ENCODE peak calls at places on chromosomes 13 and 19, in seven cellular contexts. Z, D, N, L, Q, S and K are unnamed samples.

GRCh38 chr13:106275441-106276032 is 259.9 kb downstream of the EFNB2 start:
- DNase-seq in Z (no peak), D (no peak), L (no peak), S (no peak), N (no peak), Q (no peak), K (no peak)

GRCh38 chr19:38023661-38024574 is 116.9 kb downstream of the SIPA1L3 start:
- DNase-seq in S (no peak), L (no peak), Z (no peak), D (no peak), N (no peak), Q (no peak), K (no peak)

GRCh38 chr19:6590458-6591319 is at the start of gene CD70:
- DNase-seq in Z (no peak), Q (peak), S (no peak), L (no peak), D (no peak), N (no peak), K (peak)

GRCh38 chr13:77779461-77780272 is 82.2 kb downstream of the SLAIN1 start:
- DNase-seq in N (peak), Q (no peak), L (peak), Z (peak), S (no peak), D (peak), K (peak)

GRCh38 chr19:14530005-14530348 is 583 bp downstream of the TECR start:
- DNase-seq in D (no peak), S (peak), Q (no peak), N (no peak), L (no peak), Z (no peak), K (no peak)

GRCh38 chr13:47025791-47026419 is 129.1 kb upstream of the HTR2A start:
- DNase-seq in Z (no peak), Q (no peak), D (no peak), N (no peak), S (no peak), L (no peak), K (no peak)

GRCh38 chr19:41476583-41476982 is 33.6 kb downstream of the ERICH4 start:
- DNase-seq in L (no peak), S (no peak), Q (no peak), N (no peak), D (no peak), Z (no peak), K (no peak)

GRCh38 chr13:113915786-113916329 is 52.0 kb upstream of the GAS6 start:
- DNase-seq in D (no peak), L (no peak), Q (peak), S (no peak), N (peak), Z (no peak), K (no peak)

GRCh38 chr13:42864952-42865634 is 83.7 kb downstream of the FAM216B start:
- DNase-seq in Q (no peak), N (no peak), S (no peak), Z (no peak), L (no peak), D (no peak), K (no peak)

GRCh38 chr13:21673592-21674270 is 2.9 kb downstream of the FGF9 start:
- DNase-seq in S (peak), Q (peak), D (peak), L (no peak), Z (no peak), N (peak), K (peak)

GRCh38 chr13:35716186-35716585 is 239.7 kb upstream of the MAB21L1 start:
- DNase-seq in L (no peak), Q (no peak), D (no peak), Z (no peak), N (no peak), S (no peak), K (no peak)

GRCh38 chr19:2503521-2504109 is 27.7 kb downstream of the GADD45B start:
- DNase-seq in L (no peak), Z (peak), N (no peak), S (no peak), Q (peak), D (no peak), K (no peak)

GRCh38 chr13:97753269-97753668 is 200.2 kb upstream of the IPO5 start:
- DNase-seq in L (no peak), S (no peak), D (no peak), N (no peak), Z (no peak), Q (no peak), K (no peak)

GRCh38 chr13:97758317-97758716 is 195.2 kb upstream of the IPO5 start:
- DNase-seq in Q (no peak), D (no peak), L (no peak), Z (no peak), N (no peak), S (no peak), K (no peak)

GRCh38 chr13:97751477-97751876 is 202.0 kb upstream of the IPO5 start:
- DNase-seq in L (no peak), D (no peak), N (no peak), Q (no peak), S (no peak), Z (no peak), K (no peak)

GRCh38 chr13:97757807-97758206 is 195.7 kb upstream of the IPO5 start:
- DNase-seq in S (no peak), Z (no peak), L (no peak), N (no peak), Q (no peak), D (peak), K (no peak)

DNA sequence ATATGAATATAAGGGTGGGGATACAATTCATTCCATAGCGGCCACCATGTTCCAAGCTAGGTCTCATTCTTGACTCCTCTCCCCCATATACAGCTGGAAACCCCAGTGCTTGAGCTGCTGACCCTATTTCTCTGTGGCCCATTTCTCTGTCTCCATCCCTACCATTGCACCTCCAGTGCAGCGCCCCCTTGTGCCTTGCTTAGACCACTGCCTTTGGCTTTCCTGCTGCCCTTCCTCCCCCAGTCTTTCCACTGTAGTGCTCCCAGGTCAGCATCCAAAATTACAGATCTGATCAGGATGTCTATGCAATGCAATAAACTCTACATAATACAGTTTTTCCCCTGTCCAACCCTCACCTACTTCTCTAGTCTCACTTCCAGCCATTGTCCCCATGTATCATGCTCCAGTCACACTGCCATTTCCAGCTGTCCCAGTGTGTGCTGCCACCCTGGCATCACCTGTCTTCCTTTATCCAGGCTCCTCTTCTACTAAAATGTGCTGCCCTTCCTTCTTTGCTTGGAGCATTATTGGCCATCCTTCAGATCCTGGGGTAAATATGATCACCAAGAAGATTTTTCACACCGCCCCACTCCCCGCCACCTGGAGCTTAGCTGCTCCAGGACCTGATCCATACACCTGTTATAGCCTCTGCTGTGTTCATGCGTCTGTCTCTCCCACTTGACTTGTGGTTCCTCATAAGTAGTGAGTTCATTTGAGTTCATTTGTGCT is 199.4 kb upstream of the IPO5 start:
- DNase-seq in L (no peak), S (no peak), N (no peak), D (no peak), Q (no peak), Z (no peak), K (no peak)
- TF ChIP-seq CTCF in L (no peak), S (no peak), N (no peak), D (no peak), Q (no peak), Z (peak), K (no peak)

GRCh38 chr19:35270381-35270811 is 1.6 kb downstream of the USF2 start:
- DNase-seq in Q (no peak), D (no peak), N (no peak), L (no peak), S (no peak), Z (no peak), K (no peak)

GRCh38 chr19:35268546-35269424 is at the start of gene USF2:
- DNase-seq in D (peak), Z (no peak), L (no peak), S (peak), Q (peak), N (peak), K (peak)

GRCh38 chr19:35267818-35268545 is 780 bp upstream of the USF2 start:
- DNase-seq in D (peak), S (peak), Z (no peak), L (no peak), N (peak), Q (peak), K (peak)

GRCh38 chr19:35271546-35271945 is 2.8 kb downstream of the USF2 start:
- DNase-seq in N (no peak), D (no peak), L (no peak), S (no peak), Q (no peak), Z (no peak), K (no peak)

DNA sequence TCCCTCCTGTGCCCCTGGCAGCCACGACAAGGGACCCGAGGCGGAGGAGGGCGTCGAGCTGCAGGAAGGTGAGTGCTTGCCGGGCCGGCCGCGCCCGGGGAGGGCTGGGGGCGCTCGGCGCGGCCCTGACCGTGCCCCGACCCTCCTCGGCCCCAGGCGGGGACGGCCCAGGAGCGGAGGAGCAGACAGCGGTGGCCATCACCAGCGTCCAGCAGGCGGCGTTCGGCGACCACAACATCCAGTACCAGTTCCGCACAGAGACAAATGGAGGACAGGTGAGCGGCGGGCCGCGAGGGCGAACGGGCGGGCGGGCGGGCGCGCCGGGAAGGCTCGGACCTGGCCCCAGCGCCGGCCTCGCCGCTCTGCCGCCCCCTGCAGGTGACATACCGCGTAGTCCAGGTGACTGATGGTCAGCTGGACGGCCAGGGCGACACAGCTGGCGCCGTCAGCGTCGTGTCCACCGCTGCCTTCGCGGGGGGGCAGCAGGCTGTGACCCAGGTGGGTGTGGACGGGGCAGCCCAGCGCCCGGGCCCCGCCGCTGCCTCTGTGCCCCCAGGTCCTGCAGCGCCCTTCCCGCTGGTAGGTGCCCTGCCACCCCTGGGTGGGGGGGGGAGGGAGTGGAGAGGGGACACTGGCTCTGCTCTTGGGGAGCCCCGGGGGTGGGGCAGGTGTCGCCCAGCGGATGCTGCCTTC is 809 bp downstream of the USF2 start:
- DNase-seq in N (peak), Q (peak), L (peak), Z (peak), S (peak), D (peak), K (peak)
- TF ChIP-seq CTCF in N (peak), Q (peak), L (peak), Z (peak), S (peak), D (peak), K (peak)

GRCh38 chr19:45753548-45753947 is 15.5 kb downstream of the SIX5 start:
- DNase-seq in Z (no peak), S (no peak), L (no peak), N (no peak), Q (no peak), D (no peak), K (peak)
- TF ChIP-seq CTCF in Z (no peak), S (no peak), L (no peak), N (no peak), Q (no peak), D (no peak), K (no peak)

GRCh38 chr13:94548382-94549240 is 47.3 kb downstream of the TGDS start:
- DNase-seq in Z (no peak), Q (no peak), L (no peak), D (peak), N (peak), S (no peak), K (peak)
- TF ChIP-seq CTCF in Z (peak), Q (no peak), L (no peak), D (no peak), N (no peak), S (peak), K (peak)

GRCh38 chr19:56155124-56155687 is 14.1 kb downstream of the ZNF444 start:
- DNase-seq in L (no peak), Q (no peak), S (no peak), D (peak), Z (no peak), N (no peak), K (peak)
- TF ChIP-seq CTCF in L (peak), Q (peak), S (peak), D (peak), Z (peak), N (peak), K (no peak)

GRCh38 chr19:18587561-18587960 is 1.0 kb upstream of the REX1BD start:
- DNase-seq in D (no peak), Z (no peak), L (no peak), S (no peak), N (no peak), Q (no peak), K (no peak)

GRCh38 chr19:18587962-18588610 is 512 bp upstream of the REX1BD start:
- DNase-seq in L (no peak), N (no peak), S (no peak), D (no peak), Z (no peak), Q (no peak), K (peak)

GRCh38 chr19:18590273-18591272 is 2.0 kb downstream of the REX1BD start:
- DNase-seq in N (no peak), Q (no peak), D (no peak), L (no peak), S (peak), Z (no peak), K (peak)

GRCh38 chr19:18588611-18589379 is at the start of gene REX1BD:
- DNase-seq in Q (peak), Z (no peak), D (peak), N (peak), S (peak), L (peak), K (peak)

GRCh38 chr19:18589380-18590272 is 1.0 kb downstream of the REX1BD start:
- DNase-seq in L (no peak), S (peak), D (peak), Z (no peak), Q (peak), N (peak), K (peak)
- TF ChIP-seq CTCF in L (no peak), S (no peak), D (no peak), Z (peak), Q (no peak), N (no peak), K (peak)

GRCh38 chr13:45370922-45371406 is 30.0 kb upstream of the TPT1 start:
- DNase-seq in N (peak), L (peak), D (peak), Z (no peak), S (peak), Q (peak), K (peak)
- TF ChIP-seq CTCF in N (peak), L (peak), D (peak), Z (peak), S (peak), Q (peak), K (peak)

GRCh38 chr13:51625555-51626345 is 41.5 kb downstream of the WDFY2 start:
- DNase-seq in Z (no peak), L (no peak), N (peak), Q (no peak), D (peak), S (no peak), K (no peak)
- TF ChIP-seq CTCF in Z (no peak), L (no peak), N (no peak), Q (no peak), D (no peak), S (no peak), K (no peak)

DNA sequence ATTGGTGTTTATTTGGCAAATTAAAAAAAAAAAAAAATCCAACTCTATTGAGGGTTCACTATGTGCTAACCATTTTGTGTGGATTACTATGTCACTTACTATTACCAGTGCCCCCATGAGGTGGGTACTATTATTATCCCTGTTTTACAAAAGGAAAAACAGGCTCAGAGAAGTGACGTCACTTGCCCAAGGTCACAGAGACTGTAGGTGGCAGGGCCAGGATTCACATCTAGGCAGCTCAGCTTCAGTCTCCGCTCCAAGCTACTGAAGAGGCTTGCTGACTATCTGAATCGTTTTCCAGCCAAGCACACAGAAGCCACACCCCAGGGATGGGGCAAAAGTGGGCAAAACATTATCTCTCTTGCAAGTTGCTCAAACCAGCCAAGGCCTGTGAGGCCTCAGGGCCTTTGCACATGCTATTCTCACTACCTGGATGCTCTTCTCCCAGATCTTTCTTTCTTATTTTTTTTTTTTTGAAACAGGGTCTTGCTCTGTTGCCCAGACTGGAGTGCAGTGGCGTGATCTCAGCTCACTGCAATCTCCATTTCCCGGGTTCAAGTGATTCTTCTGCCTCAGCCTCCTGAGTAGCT is 4.8 kb upstream of the ANGPTL8 start:
- DNase-seq in S (no peak), D (peak), Z (no peak), L (no peak), N (no peak), Q (no peak), K (no peak)
- TF ChIP-seq CTCF in S (no peak), D (no peak), Z (no peak), L (no peak), N (no peak), Q (no peak), K (no peak)

GRCh38 chr19:35556025-35556590 is 7.3 kb downstream of the ATP4A start:
- DNase-seq in D (no peak), Z (no peak), L (no peak), Q (no peak), S (no peak), N (no peak), K (no peak)

GRCh38 chr19:35559281-35559659 is 4.2 kb downstream of the ATP4A start:
- DNase-seq in S (no peak), D (no peak), L (no peak), Z (no peak), N (no peak), Q (no peak), K (peak)

GRCh38 chr19:35556846-35557538 is 6.5 kb downstream of the ATP4A start:
- DNase-seq in S (no peak), L (no peak), N (no peak), Q (no peak), Z (no peak), D (no peak), K (no peak)

GRCh38 chr19:35558400-35559280 is 4.8 kb downstream of the ATP4A start:
- DNase-seq in Q (no peak), L (no peak), S (no peak), D (no peak), N (no peak), Z (no peak), K (no peak)

DNA sequence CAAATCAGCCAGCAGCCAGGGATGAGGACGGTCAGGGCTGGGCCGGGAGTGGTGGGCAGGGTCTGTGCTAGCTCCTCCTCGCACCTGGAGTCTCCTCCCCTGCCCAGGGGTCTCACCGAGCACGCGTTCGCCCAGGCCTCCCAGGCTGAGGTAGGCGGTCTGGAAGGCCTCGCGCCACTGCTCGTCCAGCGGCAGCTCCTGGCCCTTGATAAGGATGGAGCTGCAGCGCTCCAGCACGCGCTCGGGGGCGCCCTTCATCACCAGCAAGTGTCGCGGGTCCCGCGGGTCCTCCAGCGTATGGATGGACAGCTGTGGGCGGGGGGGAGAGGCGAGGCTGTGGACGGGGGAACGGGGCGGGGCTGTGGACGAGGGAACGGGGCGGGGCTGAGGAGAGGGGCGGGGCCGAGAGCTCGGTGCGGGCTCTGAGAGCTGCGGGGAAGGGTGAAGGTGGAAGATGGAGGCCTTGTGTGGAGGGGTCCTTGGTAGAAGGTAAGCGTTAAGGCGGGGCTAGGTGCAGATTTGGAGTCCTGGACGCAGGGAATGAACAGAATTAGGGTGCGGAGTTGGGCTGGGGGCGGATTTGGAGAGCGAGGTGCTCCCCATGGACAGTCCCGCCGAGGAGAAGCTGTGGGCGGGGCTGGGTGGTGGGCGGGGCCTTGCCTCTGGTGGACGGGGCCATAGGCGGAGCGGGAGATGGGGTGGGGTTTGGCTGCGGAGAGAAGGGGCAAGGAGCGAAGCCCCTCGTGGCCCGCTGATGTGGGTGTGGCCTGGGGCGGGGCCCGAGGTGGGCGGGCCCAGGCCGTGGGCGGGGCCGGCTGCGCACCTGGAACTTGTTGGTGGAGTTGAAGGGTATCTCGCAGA is 5.7 kb downstream of the ATP4A start:
- DNase-seq in L (no peak), Q (peak), D (peak), Z (no peak), N (peak), S (peak), K (peak)
- TF ChIP-seq CTCF in L (no peak), Q (no peak), D (no peak), Z (no peak), N (no peak), S (no peak), K (no peak)